ENCODE peak calls at places on chromosomes 6 and 20, in eight cellular contexts. U is ascending aorta, Q is osteoblast, W is spleen, J is fibroblast of lung, R is MM.1S, Y is uterus, F is thoracic aorta. P is an unnamed sample.

GRCh38 chr20:33415948-33416347 is 14.6 kb upstream of the CDK5RAP1 start:
- DNase-seq in Y (no peak), J (peak), Q (peak), U (peak), F (no peak), R (peak), W (no peak), P (no peak)

GRCh38 chr6:158756977-158757752 is 62.0 kb downstream of the EZR start:
- DNase-seq in W (no peak), F (no peak), Y (no peak), U (no peak), R (no peak), J (no peak), Q (peak), P (no peak)

GRCh38 chr6:113697642-113698410 is 159.3 kb upstream of the MARCKS start:
- DNase-seq in J (peak), Q (peak), U (no peak), R (no peak), Y (no peak), W (no peak), F (no peak), P (peak)

GRCh38 chr6:148835920-148836441 is 89.2 kb downstream of the UST start:
- DNase-seq in U (no peak), Q (peak), R (no peak), F (no peak), Y (no peak), W (no peak), J (peak), P (no peak)

GRCh38 chr6:7919871-7920270 is 9.3 kb upstream of the TXNDC5 start:
- DNase-seq in F (no peak), W (no peak), R (no peak), Y (peak), U (no peak), Q (no peak), J (peak), P (peak)

GRCh38 chr6:6405031-6405430 is 84.6 kb upstream of the F13A1 start:
- DNase-seq in W (no peak), R (no peak), U (no peak), J (no peak), Q (no peak), Y (no peak), F (no peak), P (no peak)

GRCh38 chr6:162409986-162410715 is 317.4 kb downstream of the PRKN start:
- DNase-seq in R (no peak), Y (no peak), W (no peak), F (no peak), Q (no peak), U (no peak), J (no peak), P (no peak)

GRCh38 chr6:2877057-2877882 is 25.8 kb downstream of the SERPINB9 start:
- DNase-seq in F (no peak), W (no peak), R (no peak), Y (peak), U (no peak), Q (no peak), J (peak), P (peak)

GRCh38 chr6:3905853-3906190 is 56.6 kb downstream of the FAM50B start:
- DNase-seq in U (peak), R (no peak), Q (no peak), Y (no peak), W (peak), J (no peak), F (no peak), P (no peak)

GRCh38 chr20:8018928-8019177 is 708 bp downstream of the TMX4 start:
- DNase-seq in Q (no peak), F (no peak), Y (no peak), U (no peak), J (no peak), R (no peak), W (no peak), P (no peak)

GRCh38 chr20:49790077-49790798 is 22.4 kb upstream of the SLC9A8 start:
- DNase-seq in R (no peak), Y (no peak), W (no peak), U (no peak), J (no peak), F (no peak), Q (no peak), P (no peak)

GRCh38 chr6:127436578-127437110 is 22.5 kb downstream of the KIAA0408 start:
- DNase-seq in U (no peak), Y (no peak), Q (no peak), J (no peak), F (no peak), W (no peak), R (no peak), P (no peak)

GRCh38 chr20:57999465-58000111 is 228.9 kb downstream of the ANKRD60 start:
- DNase-seq in W (peak), U (no peak), J (no peak), F (no peak), Y (no peak), R (no peak), Q (no peak), P (no peak)

GRCh38 chr6:13565921-13566320 is 8.5 kb upstream of the SIRT5 start:
- DNase-seq in Y (no peak), U (no peak), R (no peak), J (no peak), W (no peak), Q (no peak), F (no peak), P (no peak)

GRCh38 chr6:22041797-22042489 is 254.9 kb downstream of the PRL start:
- DNase-seq in W (no peak), J (peak), Q (no peak), F (no peak), R (no peak), Y (no peak), U (no peak), P (no peak)

GRCh38 chr6:37081042-37081607 is 75.7 kb downstream of the FGD2 start:
- DNase-seq in Y (no peak), Q (no peak), R (no peak), J (no peak), U (no peak), W (no peak), F (no peak), P (no peak)

GRCh38 chr20:2817341-2817726 is 1.2 kb downstream of the TMEM239 start:
- DNase-seq in W (no peak), R (no peak), Y (no peak), J (no peak), Q (peak), U (no peak), F (no peak), P (no peak)

GRCh38 chr6:123941855-123942254 is 138.2 kb downstream of the NKAIN2 start:
- DNase-seq in J (no peak), R (no peak), F (no peak), Q (no peak), W (no peak), Y (no peak), U (no peak), P (no peak)

GRCh38 chr20:16785221-16785620 is 37.1 kb downstream of the OTOR start:
- DNase-seq in F (no peak), W (no peak), J (peak), U (no peak), Q (no peak), R (no peak), Y (no peak), P (no peak)

GRCh38 chr6:117840541-117840983 is 66.5 kb upstream of the SLC35F1 start:
- DNase-seq in Q (peak), F (no peak), R (peak), W (no peak), U (no peak), J (peak), Y (no peak), P (peak)

GRCh38 chr6:112289039-112289566 is 34.7 kb upstream of the LAMA4 start:
- DNase-seq in Q (no peak), R (no peak), F (no peak), W (no peak), Y (peak), J (peak), U (peak), P (no peak)

GRCh38 chr6:36825996-36826395 is 13.2 kb downstream of the CPNE5 start:
- DNase-seq in J (no peak), Y (no peak), U (no peak), W (no peak), F (no peak), Q (no peak), R (no peak), P (no peak)

GRCh38 chr6:124679392-124679791 is 282.8 kb upstream of the RNF217 start:
- DNase-seq in W (no peak), Y (no peak), U (no peak), F (no peak), Q (peak), J (peak), R (no peak), P (peak)

GRCh38 chr20:34522969-34523871 is 7.0 kb downstream of the DYNLRB1 start:
- DNase-seq in Q (peak), Y (peak), J (peak), F (no peak), U (no peak), R (peak), W (no peak), P (peak)

GRCh38 chr6:20197251-20197650 is 15.0 kb downstream of the MBOAT1 start:
- DNase-seq in R (peak), J (peak), F (no peak), W (no peak), U (no peak), Q (no peak), Y (no peak), P (no peak)

GRCh38 chr6:7673063-7673536 is 52.8 kb upstream of the BMP6 start:
- DNase-seq in J (peak), Y (peak), R (no peak), Q (peak), F (no peak), U (no peak), W (peak), P (peak)

GRCh38 chr20:46914789-46915359 is 20.2 kb downstream of the EYA2 start:
- DNase-seq in F (no peak), Q (peak), R (no peak), J (no peak), U (peak), W (no peak), Y (peak), P (no peak)

GRCh38 chr6:2753116-2753489 is 2.4 kb upstream of the MYLK4 start:
- DNase-seq in F (no peak), J (no peak), Y (no peak), U (no peak), R (no peak), W (no peak), Q (no peak), P (no peak)

GRCh38 chr6:137358273-137358672 is 135.9 kb downstream of the OLIG3 start:
- DNase-seq in U (no peak), Y (no peak), F (no peak), J (no peak), R (no peak), Q (no peak), W (no peak), P (no peak)

GRCh38 chr6:68976260-68976659 is 341.2 kb downstream of the ADGRB3 start:
- DNase-seq in W (no peak), J (no peak), F (no peak), Y (no peak), U (no peak), R (no peak), Q (no peak), P (peak)

GRCh38 chr6:161639772-161640171 is 365.9 kb upstream of the AGPAT4 start:
- DNase-seq in J (peak), Q (no peak), R (no peak), F (no peak), Y (no peak), W (no peak), U (no peak), P (no peak)

GRCh38 chr20:44494266-44494665 is 18.6 kb downstream of the TTPAL start:
- DNase-seq in Y (no peak), R (no peak), F (no peak), Q (peak), W (no peak), U (no peak), J (peak), P (no peak)

GRCh38 chr20:38147166-38147565 is 17.9 kb downstream of the TGM2 start:
- DNase-seq in F (no peak), U (no peak), J (no peak), Q (no peak), Y (no peak), W (no peak), R (no peak), P (no peak)

GRCh38 chr6:28948782-28949486 is 25.1 kb upstream of the TRIM27 start:
- DNase-seq in F (no peak), Y (no peak), U (no peak), R (no peak), Q (no peak), J (no peak), W (no peak), P (no peak)

GRCh38 chr6:141261672-141262060 is 871.1 kb upstream of the GJE1 start:
- DNase-seq in U (no peak), R (no peak), W (no peak), Q (peak), J (no peak), F (no peak), Y (no peak), P (no peak)

GRCh38 chr6:84801250-84801649 is 36.9 kb upstream of the TBX18 start:
- DNase-seq in J (no peak), Y (no peak), R (no peak), W (no peak), U (no peak), F (no peak), Q (no peak), P (peak)

GRCh38 chr6:137490961-137491360 is 3.2 kb downstream of the OLIG3 start:
- DNase-seq in Y (no peak), U (no peak), R (no peak), F (no peak), J (no peak), Q (no peak), W (no peak), P (no peak)

GRCh38 chr6:57307850-57308249 is 9.6 kb upstream of the PRIM2 start:
- DNase-seq in U (no peak), Q (peak), F (no peak), W (no peak), Y (no peak), J (peak), R (no peak), P (no peak)
- TF ChIP-seq CTCF in U (no peak), Q (no peak), F (no peak), W (no peak), Y (no peak), J (no peak), R (no peak), P (no peak)

GRCh38 chr6:35062676-35063574 is 78.2 kb downstream of the TCP11 start:
- DNase-seq in W (peak), R (no peak), J (no peak), Y (no peak), Q (no peak), U (no peak), F (no peak), P (no peak)
- H3K27ac ChIP-seq in W (no peak), R (no peak), J (no peak), Y (no peak), Q (no peak), U (peak), F (no peak), P (no peak)

GRCh38 chr20:955656-956055 is 39.5 kb upstream of the ANGPT4 start:
- DNase-seq in U (no peak), R (no peak), J (no peak), W (peak), F (no peak), Y (no peak), Q (no peak), P (no peak)

GRCh38 chr20:955111-955510 is 39.0 kb upstream of the ANGPT4 start:
- DNase-seq in F (no peak), W (peak), Y (no peak), J (no peak), Q (no peak), U (no peak), R (no peak), P (no peak)

GRCh38 chr20:952196-952795 is 36.2 kb upstream of the ANGPT4 start:
- DNase-seq in U (no peak), Q (peak), W (peak), F (no peak), Y (no peak), R (no peak), J (no peak), P (no peak)

GRCh38 chr20:951384-952169 is 35.4 kb upstream of the ANGPT4 start:
- DNase-seq in Y (no peak), Q (peak), U (no peak), F (no peak), J (no peak), R (no peak), W (peak), P (no peak)

GRCh38 chr20:953742-954141 is 37.6 kb upstream of the ANGPT4 start:
- DNase-seq in Y (no peak), Q (no peak), J (no peak), U (no peak), F (no peak), R (no peak), W (peak), P (no peak)
- TF ChIP-seq CTCF in Y (no peak), Q (peak), J (peak), U (no peak), F (no peak), R (peak), W (no peak), P (peak)

DNA sequence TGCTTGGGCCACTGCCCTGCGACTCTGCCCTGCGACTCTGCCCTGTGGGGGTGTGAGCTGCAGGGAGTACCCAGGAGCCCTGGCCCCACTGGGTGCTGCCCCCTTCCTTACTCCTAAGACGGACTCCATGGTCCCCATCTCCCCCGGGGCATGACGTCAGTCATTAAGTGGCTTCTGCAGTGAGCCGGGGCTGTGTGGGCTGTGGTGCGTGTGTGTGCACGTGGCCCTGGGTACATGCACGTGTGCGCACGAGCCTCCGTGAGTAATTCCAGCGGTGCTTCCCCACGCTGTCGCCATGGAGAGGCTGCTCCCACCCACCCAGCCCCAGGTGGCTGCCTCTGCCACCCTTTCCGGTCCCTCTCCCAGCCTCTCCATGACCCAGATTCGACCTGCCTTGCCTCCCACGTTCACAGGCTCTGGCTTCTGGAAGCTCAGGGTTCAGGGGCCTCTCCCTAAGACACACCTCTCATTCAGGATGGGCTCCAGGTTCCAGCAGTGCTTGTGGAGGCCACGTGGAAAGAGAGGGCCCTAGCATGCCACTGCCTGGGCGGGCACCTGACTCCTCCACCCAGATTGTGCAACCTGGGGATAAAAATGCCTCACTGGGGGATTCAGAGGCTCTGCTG is 88.3 kb downstream of the DLGAP4 start:
- DNase-seq in Y (no peak), F (no peak), U (no peak), Q (peak), J (no peak), R (no peak), W (no peak), P (peak)
- H3K27ac ChIP-seq in Y (no peak), F (no peak), U (no peak), Q (no peak), J (no peak), R (no peak), W (no peak), P (peak)

DNA sequence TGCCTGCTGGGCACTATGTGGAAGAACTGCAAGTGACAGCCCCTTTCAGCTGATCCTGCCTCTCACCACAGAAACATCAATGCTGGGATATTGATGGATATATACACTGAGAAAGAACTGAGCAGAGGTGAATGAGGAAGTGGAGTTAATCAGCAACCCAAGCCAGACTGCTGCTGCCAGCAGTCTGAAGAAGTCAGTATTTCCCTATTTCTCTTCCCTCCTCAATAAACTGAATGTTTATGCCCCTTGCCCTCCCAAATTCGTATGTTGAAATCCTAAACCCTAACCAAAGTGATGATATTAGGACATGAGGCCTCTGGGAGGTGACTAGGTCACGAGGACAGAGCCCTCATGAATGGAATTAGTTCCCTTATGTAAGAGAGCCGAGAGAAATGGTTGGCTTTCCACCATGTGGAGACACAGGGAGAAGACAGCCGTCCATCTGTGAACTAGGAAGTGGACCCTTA is 76.3 kb downstream of the CDK19 start:
- DNase-seq in R (no peak), W (no peak), F (no peak), J (no peak), U (no peak), Y (no peak), Q (no peak), P (no peak)
- TF ChIP-seq CTCF in R (no peak), W (no peak), F (no peak), J (no peak), U (no peak), Y (no peak), Q (no peak), P (no peak)